ENCODE peak calls at places on chromosomes 1 and 21, in four cellular contexts. A, V, H and G are unnamed samples.
A peak's percentile ranks its signal among the peaks of the same experiment; 100 is the strongest.

GRCh38 chr1:228478912-228479665 is 8.1 kb upstream of the RNF187 start:
- DNase-seq in H (peak; percentile 20), A (no peak), V (no peak), G (no peak)

GRCh38 chr1:165039996-165040395 is 316.5 kb downstream of the LMX1A start:
- DNase-seq in H (no peak), V (no peak), A (no peak), G (no peak)

GRCh38 chr21:35197191-35197590 is 148.1 kb upstream of the RUNX1 start:
- DNase-seq in V (no peak), H (no peak), A (no peak), G (no peak)

GRCh38 chr1:176374967-176375569 is 87.9 kb upstream of the PAPPA2 start:
- DNase-seq in A (peak; percentile 79), H (peak; percentile 76), V (peak; percentile 83), G (peak; percentile 79)

GRCh38 chr1:96524100-96524499 is 197.5 kb upstream of the PTBP2 start:
- DNase-seq in V (no peak), A (no peak), H (no peak), G (no peak)

GRCh38 chr1:246404078-246404477 is 103.0 kb downstream of the SMYD3 start:
- DNase-seq in V (no peak), H (no peak), A (no peak), G (no peak)

GRCh38 chr21:46604975-46605758 is at the start of gene S100B:
- DNase-seq in V (no peak), A (no peak), H (no peak), G (peak; percentile 56)

GRCh38 chr1:109634292-109634691 is 14.7 kb downstream of the AMPD2 start:
- DNase-seq in A (no peak), H (no peak), V (peak; percentile 25), G (no peak)

GRCh38 chr1:109573785-109574184 is 25.4 kb downstream of the GNAI3 start:
- DNase-seq in H (no peak), A (no peak), V (no peak), G (no peak)

GRCh38 chr1:147622731-147623130 is 47.6 kb downstream of the ACP6 start:
- DNase-seq in H (peak; percentile 46), V (no peak), A (no peak), G (no peak)

GRCh38 chr21:45995686-45996179 is 14.2 kb downstream of the COL6A1 start:
- DNase-seq in V (peak; percentile 65), A (peak; percentile 66), H (no peak), G (peak; percentile 39)

GRCh38 chr1:231517076-231517475 is 11.4 kb upstream of the TSNAX start:
- DNase-seq in V (no peak), H (peak; percentile 51), A (no peak), G (no peak)

GRCh38 chr21:28227881-28228623 is 764.6 kb downstream of the LTN1 start:
- DNase-seq in A (no peak), V (no peak), H (no peak), G (no peak)

GRCh38 chr1:163583782-163584181 is 262.0 kb downstream of the NUF2 start:
- DNase-seq in H (no peak), V (no peak), A (no peak), G (no peak)

GRCh38 chr1:41855713-41856112 is 63.0 kb downstream of the HIVEP3 start:
- DNase-seq in V (no peak), A (no peak), H (no peak), G (no peak)

GRCh38 chr1:155077758-155078495 is 710 bp upstream of the EFNA3 start:
- DNase-seq in A (peak; percentile 57), V (no peak), H (no peak), G (no peak)

GRCh38 chr1:187051618-187052232 is 223.0 kb downstream of the PLA2G4A start:
- DNase-seq in A (no peak), H (peak; percentile 65), V (no peak), G (no peak)

GRCh38 chr1:180301135-180301737 is 71.2 kb downstream of the LHX4 start:
- DNase-seq in H (no peak), V (no peak), A (no peak), G (no peak)

GRCh38 chr1:153627797-153628626 is at the start of gene S100A1:
- DNase-seq in V (peak; percentile 71), H (no peak), A (no peak), G (no peak)

GRCh38 chr21:31874817-31875216 is 2.0 kb downstream of the HUNK start:
- DNase-seq in H (no peak), V (no peak), A (peak; percentile 64), G (no peak)

GRCh38 chr1:29703596-29703995 is 467.3 kb downstream of the PTPRU start:
- DNase-seq in A (no peak), H (peak; percentile 64), V (no peak), G (peak; percentile 44)

DNA sequence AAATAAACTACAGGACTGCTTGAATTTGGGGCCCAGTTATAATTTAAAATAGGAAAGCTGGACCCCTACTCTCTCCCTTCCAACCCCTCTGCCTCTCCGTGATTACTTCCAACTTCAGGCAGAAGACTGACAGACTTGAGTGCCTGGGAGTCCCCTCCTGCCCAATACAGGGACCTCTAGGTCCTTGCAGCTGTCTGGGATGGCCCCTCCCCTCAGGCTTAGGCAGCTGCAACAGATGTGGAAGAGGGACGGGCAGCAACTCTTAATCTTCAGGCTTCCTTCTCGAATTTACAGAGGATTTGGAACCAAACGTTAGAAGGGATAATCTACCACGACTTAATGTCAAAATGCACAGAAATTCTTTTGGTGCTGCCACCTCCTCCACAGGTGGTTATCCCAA is 2.6 kb downstream of the PEA15 start:
- DNase-seq in H (no peak), V (no peak), A (no peak), G (no peak)
- H3K4me3 ChIP-seq in H (no peak overlapping the region), V (no peak overlapping the region), A (no peak overlapping the region), G (no peak overlapping the region)

GRCh38 chr1:116379057-116379630 is 6.1 kb downstream of the ATP1A1 start:
- DNase-seq in H (no peak), V (no peak), A (no peak), G (no peak)
- H3K4me1 ChIP-seq in H (peaks cover 74% of the 10 kb centered on the region), V (peaks cover 83% of the 10 kb centered on the region), A (peaks cover 98% of the 10 kb centered on the region), G (peaks cover 92% of the 10 kb centered on the region)

DNA sequence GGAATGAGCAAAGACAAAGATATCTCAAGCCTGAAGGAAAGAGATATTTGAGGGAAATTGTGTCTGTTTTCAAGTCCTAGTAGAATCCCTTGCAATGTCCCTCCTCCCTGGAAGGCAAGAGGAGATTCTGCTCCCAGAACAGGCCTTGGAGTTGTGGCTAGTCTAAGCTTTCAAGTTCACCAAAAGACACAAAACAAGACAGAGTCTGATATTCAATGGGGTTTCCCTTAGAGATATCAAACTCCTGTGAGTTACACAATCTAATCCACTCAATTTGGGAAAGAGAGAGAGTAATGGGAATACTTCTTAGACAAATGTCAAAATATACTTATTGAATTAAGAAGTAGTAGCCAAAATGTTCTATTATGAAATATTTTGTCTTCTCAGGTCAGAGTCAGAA is 162.8 kb upstream of the ADAMTS5 start:
- DNase-seq in H (no peak), A (no peak), V (no peak), G (no peak)
- H3K27ac ChIP-seq in H (no peak overlapping the region), A (peak overlapping the region; percentile 9), V (no peak overlapping the region), G (no peak overlapping the region)

GRCh38 chr1:115757286-115757810 is 11.2 kb downstream of the CASQ2 start:
- DNase-seq in V (no peak), H (peak; percentile 47), A (no peak), G (no peak)

GRCh38 chr1:115753830-115754229 is 14.7 kb downstream of the CASQ2 start:
- DNase-seq in V (peak; percentile 72), H (no peak), A (no peak), G (no peak)

GRCh38 chr1:115761601-115762302 is 6.8 kb downstream of the CASQ2 start:
- DNase-seq in V (no peak), A (no peak), H (peak; percentile 36), G (no peak)

GRCh38 chr1:115755436-115756370 is 12.8 kb downstream of the CASQ2 start:
- DNase-seq in A (no peak), H (no peak), V (no peak), G (no peak)

GRCh38 chr1:115757866-115758265 is 10.6 kb downstream of the CASQ2 start:
- DNase-seq in V (no peak), A (no peak), H (no peak), G (no peak)
- H3K4me3 ChIP-seq in V (no peak overlapping the region), A (no peak overlapping the region), H (no peak overlapping the region), G (no peak overlapping the region)